ENCODE peak calls at places on chromosome 20, in seven cellular contexts. One of them, this sample, is unnamed.

GRCh38 chr20:60192351-60192750 is 234.1 kb downstream of the CDH26 start:
- DNase-seq in stomach: no peak
- DNase-seq in fibroblast of mammary gland: peak; percentile 31
- DNase-seq in cardiac fibroblast: no peak
- DNase-seq in BJ: no peak
- DNase-seq in ovary: no peak
- DNase-seq in IMR-90: peak; percentile 17
- DNase-seq in this sample: no peak

GRCh38 chr20:44209691-44210421 is 715 bp downstream of the OSER1 start:
- DNase-seq in stomach: peak; percentile 46
- DNase-seq in fibroblast of mammary gland: peak; percentile 52
- DNase-seq in cardiac fibroblast: peak; percentile 42
- DNase-seq in BJ: no peak
- DNase-seq in ovary: no peak
- DNase-seq in IMR-90: peak; percentile 35
- DNase-seq in this sample: no peak

GRCh38 chr20:9458075-9458818 is 56.1 kb upstream of the LAMP5 start:
- DNase-seq in stomach: peak; percentile 27
- DNase-seq in fibroblast of mammary gland: peak; percentile 61
- DNase-seq in cardiac fibroblast: peak; percentile 40
- DNase-seq in BJ: no peak
- DNase-seq in ovary: no peak
- DNase-seq in IMR-90: peak; percentile 20
- DNase-seq in this sample: no peak

GRCh38 chr20:33554914-33555420 is 65.1 kb downstream of the CBFA2T2 start:
- DNase-seq in stomach: no peak
- DNase-seq in fibroblast of mammary gland: peak; percentile 95
- DNase-seq in cardiac fibroblast: peak; percentile 97
- DNase-seq in BJ: peak; percentile 73
- DNase-seq in ovary: no peak
- DNase-seq in IMR-90: peak; percentile 99
- DNase-seq in this sample: peak; percentile 87

GRCh38 chr20:62805711-62806382 is 1.2 kb downstream of the OGFR start:
- DNase-seq in stomach: no peak
- DNase-seq in fibroblast of mammary gland: peak; percentile 43
- DNase-seq in cardiac fibroblast: no peak
- DNase-seq in BJ: no peak
- DNase-seq in ovary: peak; percentile 46
- DNase-seq in IMR-90: no peak
- DNase-seq in this sample: no peak

GRCh38 chr20:11332376-11332775 is 585.3 kb upstream of the BTBD3 start:
- DNase-seq in stomach: no peak
- DNase-seq in fibroblast of mammary gland: no peak
- DNase-seq in cardiac fibroblast: no peak
- DNase-seq in BJ: no peak
- DNase-seq in ovary: no peak
- DNase-seq in IMR-90: peak; percentile 32
- DNase-seq in this sample: no peak

GRCh38 chr20:3777726-3778629 is 3.3 kb downstream of the SPEF1 start:
- DNase-seq in stomach: peak; percentile 62
- DNase-seq in fibroblast of mammary gland: peak; percentile 41
- DNase-seq in cardiac fibroblast: peak; percentile 44
- DNase-seq in BJ: no peak
- DNase-seq in ovary: peak; percentile 68
- DNase-seq in IMR-90: no peak
- DNase-seq in this sample: no peak

GRCh38 chr20:12464036-12464435 is 544.7 kb upstream of the SPTLC3 start:
- DNase-seq in stomach: no peak
- DNase-seq in fibroblast of mammary gland: no peak
- DNase-seq in cardiac fibroblast: no peak
- DNase-seq in BJ: no peak
- DNase-seq in ovary: no peak
- DNase-seq in IMR-90: no peak
- DNase-seq in this sample: no peak

GRCh38 chr20:10857362-10858070 is 183.7 kb upstream of the JAG1 start:
- DNase-seq in stomach: no peak
- DNase-seq in fibroblast of mammary gland: peak; percentile 88
- DNase-seq in cardiac fibroblast: peak; percentile 94
- DNase-seq in BJ: no peak
- DNase-seq in ovary: no peak
- DNase-seq in IMR-90: peak; percentile 60
- DNase-seq in this sample: peak; percentile 99

GRCh38 chr20:24118781-24119175 is 130.2 kb upstream of the GGTLC1 start:
- DNase-seq in stomach: no peak
- DNase-seq in fibroblast of mammary gland: peak; percentile 12
- DNase-seq in cardiac fibroblast: peak; percentile 24
- DNase-seq in BJ: no peak
- DNase-seq in ovary: no peak
- DNase-seq in IMR-90: no peak
- DNase-seq in this sample: no peak

GRCh38 chr20:31602779-31603441 is 2.2 kb upstream of the ID1 start:
- DNase-seq in stomach: peak; percentile 49
- DNase-seq in fibroblast of mammary gland: peak; percentile 82
- DNase-seq in cardiac fibroblast: peak; percentile 81
- DNase-seq in BJ: no peak
- DNase-seq in ovary: no peak
- DNase-seq in IMR-90: peak; percentile 89
- DNase-seq in this sample: no peak

GRCh38 chr20:63064310-63064709 is 57.5 kb upstream of the BHLHE23 start:
- DNase-seq in stomach: no peak
- DNase-seq in fibroblast of mammary gland: no peak
- DNase-seq in cardiac fibroblast: no peak
- DNase-seq in BJ: no peak
- DNase-seq in ovary: no peak
- DNase-seq in IMR-90: no peak
- DNase-seq in this sample: no peak

GRCh38 chr20:19975436-19975799 is 41.7 kb upstream of the NAA20 start:
- DNase-seq in stomach: no peak
- DNase-seq in fibroblast of mammary gland: peak; percentile 63
- DNase-seq in cardiac fibroblast: peak; percentile 67
- DNase-seq in BJ: no peak
- DNase-seq in ovary: peak; percentile 33
- DNase-seq in IMR-90: peak; percentile 54
- DNase-seq in this sample: no peak

GRCh38 chr20:51695574-51696303 is 72.5 kb downstream of the ATP9A start:
- DNase-seq in stomach: peak; percentile 31
- DNase-seq in fibroblast of mammary gland: peak; percentile 82
- DNase-seq in cardiac fibroblast: peak; percentile 76
- DNase-seq in BJ: peak; percentile 77
- DNase-seq in ovary: no peak
- DNase-seq in IMR-90: peak; percentile 93
- DNase-seq in this sample: no peak
- H3K4me3 ChIP-seq in stomach: no peak overlapping the region
- H3K4me3 ChIP-seq in fibroblast of mammary gland: peak overlapping the region; percentile 1
- H3K4me3 ChIP-seq in cardiac fibroblast: no peak overlapping the region
- H3K4me3 ChIP-seq in BJ: peak overlapping the region; percentile 5
- H3K4me3 ChIP-seq in ovary: no peak overlapping the region
- H3K4me3 ChIP-seq in IMR-90: peak overlapping the region; percentile 6
- H3K4me3 ChIP-seq in this sample: no peak overlapping the region

DNA sequence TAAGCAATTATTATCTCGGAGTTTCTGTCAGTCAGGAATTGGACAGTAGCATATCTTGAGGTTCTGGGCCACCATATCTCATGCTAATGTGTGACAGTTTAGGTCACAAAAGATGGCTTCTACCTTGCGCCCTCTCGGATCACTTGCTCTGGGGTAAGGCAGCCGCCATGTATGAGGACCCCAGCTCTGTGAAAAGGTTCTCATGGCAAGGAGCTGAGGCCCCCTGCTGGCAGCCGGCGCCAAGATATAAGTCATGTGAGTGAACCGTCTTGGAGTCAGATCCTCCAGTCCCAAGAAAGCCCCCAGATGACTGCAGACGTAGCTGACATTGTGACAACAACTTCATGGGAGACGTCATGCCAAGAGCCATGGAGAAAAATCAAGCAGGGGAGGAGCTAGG is 670.8 kb downstream of the KIF16B start:
- DNase-seq in stomach: no peak
- DNase-seq in fibroblast of mammary gland: no peak
- DNase-seq in cardiac fibroblast: no peak
- DNase-seq in BJ: no peak
- DNase-seq in ovary: no peak
- DNase-seq in IMR-90: no peak
- DNase-seq in this sample: no peak
- TF ChIP-seq CTCF in stomach: no peak
- TF ChIP-seq CTCF in fibroblast of mammary gland: peak; percentile 6
- TF ChIP-seq CTCF in cardiac fibroblast: no peak
- TF ChIP-seq CTCF in BJ: no peak
- TF ChIP-seq CTCF in ovary: no peak
- TF ChIP-seq CTCF in IMR-90: no peak
- TF ChIP-seq CTCF in this sample: peak; percentile 54

GRCh38 chr20:50172347-50173013 is 18.1 kb upstream of the CEBPB start:
- DNase-seq in stomach: peak; percentile 88
- DNase-seq in fibroblast of mammary gland: peak; percentile 77
- DNase-seq in cardiac fibroblast: peak; percentile 71
- DNase-seq in BJ: no peak
- DNase-seq in ovary: peak; percentile 88
- DNase-seq in IMR-90: peak; percentile 65
- DNase-seq in this sample: no peak
- H3K4me3 ChIP-seq in stomach: peak overlapping the region; percentile 55
- H3K4me3 ChIP-seq in fibroblast of mammary gland: peak overlapping the region; percentile 62
- H3K4me3 ChIP-seq in cardiac fibroblast: peak overlapping the region; percentile 59
- H3K4me3 ChIP-seq in BJ: peak overlapping the region; percentile 34
- H3K4me3 ChIP-seq in ovary: peak overlapping the region; percentile 61
- H3K4me3 ChIP-seq in IMR-90: peak overlapping the region; percentile 49
- H3K4me3 ChIP-seq in this sample: peak overlapping the region; percentile 72

DNA sequence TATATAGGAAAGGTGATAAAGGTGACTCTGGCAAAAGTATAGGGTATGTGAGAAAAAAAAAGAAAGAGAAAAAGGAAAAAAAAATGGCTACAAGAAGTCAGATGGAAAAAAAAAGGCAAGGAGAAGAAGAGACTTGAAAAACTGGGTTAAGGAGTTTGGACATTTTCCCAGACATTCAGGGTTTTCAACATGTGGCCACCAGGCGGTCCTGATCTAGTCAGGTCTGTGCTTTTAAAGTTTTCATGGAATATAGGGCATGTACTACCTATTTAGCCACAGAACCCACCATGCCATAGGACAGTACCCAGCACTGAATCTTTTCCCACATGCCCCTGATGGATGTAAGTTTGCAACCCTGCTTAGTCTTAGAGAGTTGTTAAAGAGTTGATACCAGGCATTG is 433.7 kb downstream of the MAFB start:
- DNase-seq in stomach: no peak
- DNase-seq in fibroblast of mammary gland: peak; percentile 62
- DNase-seq in cardiac fibroblast: no peak
- DNase-seq in BJ: no peak
- DNase-seq in ovary: no peak
- DNase-seq in IMR-90: no peak
- DNase-seq in this sample: no peak
- TF ChIP-seq CTCF in stomach: no peak
- TF ChIP-seq CTCF in fibroblast of mammary gland: peak; percentile 28
- TF ChIP-seq CTCF in cardiac fibroblast: no peak
- TF ChIP-seq CTCF in BJ: no peak
- TF ChIP-seq CTCF in ovary: no peak
- TF ChIP-seq CTCF in IMR-90: no peak
- TF ChIP-seq CTCF in this sample: no peak

GRCh38 chr20:47713163-47713562 is 72.1 kb downstream of the SULF2 start:
- DNase-seq in stomach: no peak
- DNase-seq in fibroblast of mammary gland: no peak
- DNase-seq in cardiac fibroblast: no peak
- DNase-seq in BJ: no peak
- DNase-seq in ovary: no peak
- DNase-seq in IMR-90: no peak
- DNase-seq in this sample: no peak
- H3K4me3 ChIP-seq in stomach: no peak overlapping the region
- H3K4me3 ChIP-seq in fibroblast of mammary gland: no peak overlapping the region
- H3K4me3 ChIP-seq in cardiac fibroblast: no peak overlapping the region
- H3K4me3 ChIP-seq in BJ: no peak overlapping the region
- H3K4me3 ChIP-seq in ovary: no peak overlapping the region
- H3K4me3 ChIP-seq in IMR-90: no peak overlapping the region
- H3K4me3 ChIP-seq in this sample: no peak overlapping the region

GRCh38 chr20:23048283-23049200 is 930 bp downstream of the THBD start:
- DNase-seq in stomach: peak; percentile 79
- DNase-seq in fibroblast of mammary gland: peak; percentile 44
- DNase-seq in cardiac fibroblast: peak; percentile 47
- DNase-seq in BJ: no peak
- DNase-seq in ovary: no peak
- DNase-seq in IMR-90: peak; percentile 1
- DNase-seq in this sample: no peak
- TF ChIP-seq CTCF in stomach: no peak
- TF ChIP-seq CTCF in fibroblast of mammary gland: peak; percentile 13
- TF ChIP-seq CTCF in cardiac fibroblast: peak; percentile 24
- TF ChIP-seq CTCF in BJ: peak; percentile 36
- TF ChIP-seq CTCF in ovary: no peak
- TF ChIP-seq CTCF in IMR-90: peak; percentile 16
- TF ChIP-seq CTCF in this sample: peak; percentile 40

DNA sequence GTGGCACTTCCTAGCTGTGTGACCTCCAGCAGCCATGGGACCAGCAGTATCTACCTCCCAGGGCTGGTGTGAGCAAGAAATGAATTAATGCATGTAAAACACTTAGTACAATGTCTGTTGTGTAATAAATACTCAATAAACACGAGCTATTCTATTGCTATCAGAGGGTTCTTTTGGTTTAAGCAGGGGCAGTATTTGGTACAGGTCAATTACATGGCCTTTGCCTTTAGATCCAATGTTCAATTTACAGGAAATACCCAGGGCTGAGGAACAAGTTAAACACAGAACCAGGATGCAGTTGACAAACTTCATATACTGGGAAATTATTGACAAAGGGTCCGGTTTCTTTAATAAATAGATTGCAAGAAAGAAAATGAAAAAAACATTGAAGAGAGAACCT is 2.9 kb downstream of the TGM2 start:
- DNase-seq in stomach: no peak
- DNase-seq in fibroblast of mammary gland: no peak
- DNase-seq in cardiac fibroblast: no peak
- DNase-seq in BJ: no peak
- DNase-seq in ovary: no peak
- DNase-seq in IMR-90: no peak
- DNase-seq in this sample: no peak
- H3K4me3 ChIP-seq in stomach: no peak overlapping the region
- H3K4me3 ChIP-seq in fibroblast of mammary gland: no peak overlapping the region
- H3K4me3 ChIP-seq in cardiac fibroblast: no peak overlapping the region
- H3K4me3 ChIP-seq in BJ: no peak overlapping the region
- H3K4me3 ChIP-seq in ovary: no peak overlapping the region
- H3K4me3 ChIP-seq in IMR-90: no peak overlapping the region
- H3K4me3 ChIP-seq in this sample: no peak overlapping the region

This sample was measured in epithelial cell of proximal tubule.